ENCODE peak calls at places on chromosomes 5 and 9, in nine cellular contexts. One of them, this sample, is unnamed.

GRCh38 chr5:53090229-53090628 is 19.3 kb downstream of the MOCS2 start:
- DNase-seq in H9: no peak
- DNase-seq in CD4-positive, CD25-positive, alpha-beta regulatory T cell: no peak
- DNase-seq in amniotic stem cell: no peak
- DNase-seq in T-helper 17 cell: no peak
- DNase-seq in breast epithelium: no peak
- DNase-seq in lower lobe of right lung: no peak
- DNase-seq in NCI-H460: no peak
- DNase-seq in AG08396: no peak
- DNase-seq in this sample: no peak

GRCh38 chr9:136789523-136789937 is 1.6 kb upstream of the TMEM141 start:
- DNase-seq in AG08396: no peak
- DNase-seq in lower lobe of right lung: no peak
- DNase-seq in T-helper 17 cell: no peak
- DNase-seq in H9: no peak
- DNase-seq in CD4-positive, CD25-positive, alpha-beta regulatory T cell: no peak
- DNase-seq in NCI-H460: no peak
- DNase-seq in amniotic stem cell: no peak
- DNase-seq in breast epithelium: no peak
- DNase-seq in this sample: no peak

GRCh38 chr5:51227963-51228515 is 155.2 kb upstream of the ISL1 start:
- DNase-seq in CD4-positive, CD25-positive, alpha-beta regulatory T cell: no peak
- DNase-seq in H9: no peak
- DNase-seq in breast epithelium: no peak
- DNase-seq in T-helper 17 cell: no peak
- DNase-seq in NCI-H460: no peak
- DNase-seq in amniotic stem cell: no peak
- DNase-seq in lower lobe of right lung: no peak
- DNase-seq in AG08396: no peak
- DNase-seq in this sample: no peak

GRCh38 chr9:32742296-32742695 is 41.0 kb upstream of the TMEM215 start:
- DNase-seq in amniotic stem cell: no peak
- DNase-seq in NCI-H460: no peak
- DNase-seq in T-helper 17 cell: no peak
- DNase-seq in H9: no peak
- DNase-seq in breast epithelium: no peak
- DNase-seq in lower lobe of right lung: no peak
- DNase-seq in AG08396: no peak
- DNase-seq in CD4-positive, CD25-positive, alpha-beta regulatory T cell: no peak
- DNase-seq in this sample: peak

GRCh38 chr9:13279284-13280162 is at the start of gene MPDZ:
- DNase-seq in CD4-positive, CD25-positive, alpha-beta regulatory T cell: no peak
- DNase-seq in NCI-H460: peak
- DNase-seq in T-helper 17 cell: no peak
- DNase-seq in H9: peak
- DNase-seq in lower lobe of right lung: peak
- DNase-seq in breast epithelium: peak
- DNase-seq in amniotic stem cell: no peak
- DNase-seq in AG08396: peak
- DNase-seq in this sample: no peak

GRCh38 chr9:124457079-124457886 is 7.0 kb downstream of the ADGRD2 start:
- DNase-seq in CD4-positive, CD25-positive, alpha-beta regulatory T cell: no peak
- DNase-seq in NCI-H460: no peak
- DNase-seq in T-helper 17 cell: no peak
- DNase-seq in amniotic stem cell: no peak
- DNase-seq in lower lobe of right lung: no peak
- DNase-seq in AG08396: no peak
- DNase-seq in breast epithelium: no peak
- DNase-seq in H9: no peak
- DNase-seq in this sample: no peak

GRCh38 chr5:74027732-74028338 is 401.8 kb downstream of the ARHGEF28 start:
- DNase-seq in breast epithelium: no peak
- DNase-seq in NCI-H460: no peak
- DNase-seq in T-helper 17 cell: no peak
- DNase-seq in CD4-positive, CD25-positive, alpha-beta regulatory T cell: no peak
- DNase-seq in H9: no peak
- DNase-seq in AG08396: no peak
- DNase-seq in amniotic stem cell: no peak
- DNase-seq in lower lobe of right lung: no peak
- DNase-seq in this sample: no peak

GRCh38 chr5:59206132-59206581 is 623.3 kb downstream of the RAB3C start:
- DNase-seq in breast epithelium: no peak
- DNase-seq in lower lobe of right lung: no peak
- DNase-seq in AG08396: no peak
- DNase-seq in NCI-H460: no peak
- DNase-seq in H9: no peak
- DNase-seq in amniotic stem cell: no peak
- DNase-seq in CD4-positive, CD25-positive, alpha-beta regulatory T cell: no peak
- DNase-seq in T-helper 17 cell: no peak
- DNase-seq in this sample: peak

GRCh38 chr5:91378683-91379601 is 4.2 kb downstream of the ARRDC3 start:
- DNase-seq in CD4-positive, CD25-positive, alpha-beta regulatory T cell: no peak
- DNase-seq in lower lobe of right lung: no peak
- DNase-seq in amniotic stem cell: no peak
- DNase-seq in breast epithelium: no peak
- DNase-seq in H9: no peak
- DNase-seq in AG08396: no peak
- DNase-seq in NCI-H460: no peak
- DNase-seq in T-helper 17 cell: no peak
- DNase-seq in this sample: no peak

GRCh38 chr5:154241021-154241420 is 50.5 kb downstream of the GALNT10 start:
- DNase-seq in breast epithelium: no peak
- DNase-seq in AG08396: no peak
- DNase-seq in H9: no peak
- DNase-seq in lower lobe of right lung: no peak
- DNase-seq in CD4-positive, CD25-positive, alpha-beta regulatory T cell: no peak
- DNase-seq in amniotic stem cell: no peak
- DNase-seq in T-helper 17 cell: no peak
- DNase-seq in NCI-H460: no peak
- DNase-seq in this sample: no peak

GRCh38 chr5:147437161-147437596 is 72.7 kb downstream of the DPYSL3 start:
- DNase-seq in amniotic stem cell: no peak
- DNase-seq in NCI-H460: no peak
- DNase-seq in lower lobe of right lung: no peak
- DNase-seq in H9: no peak
- DNase-seq in breast epithelium: no peak
- DNase-seq in AG08396: no peak
- DNase-seq in T-helper 17 cell: no peak
- DNase-seq in CD4-positive, CD25-positive, alpha-beta regulatory T cell: no peak
- DNase-seq in this sample: no peak

GRCh38 chr9:34957492-34958410 is at the start of gene PHF24:
- DNase-seq in H9: peak
- DNase-seq in lower lobe of right lung: no peak
- DNase-seq in T-helper 17 cell: peak
- DNase-seq in amniotic stem cell: no peak
- DNase-seq in CD4-positive, CD25-positive, alpha-beta regulatory T cell: no peak
- DNase-seq in breast epithelium: no peak
- DNase-seq in AG08396: peak
- DNase-seq in NCI-H460: no peak
- DNase-seq in this sample: no peak

GRCh38 chr9:114017741-114018715 is 60.1 kb downstream of the AMBP start:
- DNase-seq in lower lobe of right lung: no peak
- DNase-seq in CD4-positive, CD25-positive, alpha-beta regulatory T cell: no peak
- DNase-seq in T-helper 17 cell: no peak
- DNase-seq in AG08396: no peak
- DNase-seq in H9: no peak
- DNase-seq in breast epithelium: peak
- DNase-seq in NCI-H460: no peak
- DNase-seq in amniotic stem cell: no peak
- DNase-seq in this sample: no peak

GRCh38 chr5:76958976-76959767 is 6.3 kb downstream of the CRHBP start:
- DNase-seq in lower lobe of right lung: no peak
- DNase-seq in NCI-H460: no peak
- DNase-seq in AG08396: no peak
- DNase-seq in amniotic stem cell: no peak
- DNase-seq in H9: no peak
- DNase-seq in breast epithelium: no peak
- DNase-seq in T-helper 17 cell: no peak
- DNase-seq in CD4-positive, CD25-positive, alpha-beta regulatory T cell: no peak
- DNase-seq in this sample: no peak

GRCh38 chr5:135568241-135568640 is 10.6 kb downstream of the CXCL14 start:
- DNase-seq in AG08396: no peak
- DNase-seq in T-helper 17 cell: no peak
- DNase-seq in breast epithelium: no peak
- DNase-seq in CD4-positive, CD25-positive, alpha-beta regulatory T cell: no peak
- DNase-seq in H9: no peak
- DNase-seq in NCI-H460: no peak
- DNase-seq in amniotic stem cell: no peak
- DNase-seq in lower lobe of right lung: no peak
- DNase-seq in this sample: no peak

GRCh38 chr5:168314735-168315411 is 23.4 kb downstream of the WWC1 start:
- DNase-seq in H9: peak
- DNase-seq in CD4-positive, CD25-positive, alpha-beta regulatory T cell: no peak
- DNase-seq in amniotic stem cell: no peak
- DNase-seq in AG08396: peak
- DNase-seq in NCI-H460: peak
- DNase-seq in lower lobe of right lung: peak
- DNase-seq in T-helper 17 cell: no peak
- DNase-seq in breast epithelium: peak
- DNase-seq in this sample: peak

GRCh38 chr5:102971693-102972293 is 148.1 kb downstream of the GIN1 start:
- DNase-seq in CD4-positive, CD25-positive, alpha-beta regulatory T cell: no peak
- DNase-seq in breast epithelium: no peak
- DNase-seq in AG08396: peak
- DNase-seq in H9: no peak
- DNase-seq in T-helper 17 cell: no peak
- DNase-seq in NCI-H460: peak
- DNase-seq in amniotic stem cell: peak
- DNase-seq in lower lobe of right lung: no peak
- DNase-seq in this sample: peak

GRCh38 chr5:101942321-101942882 is 353.7 kb downstream of the SLCO4C1 start:
- DNase-seq in T-helper 17 cell: no peak
- DNase-seq in AG08396: no peak
- DNase-seq in amniotic stem cell: no peak
- DNase-seq in CD4-positive, CD25-positive, alpha-beta regulatory T cell: no peak
- DNase-seq in breast epithelium: no peak
- DNase-seq in NCI-H460: peak
- DNase-seq in H9: peak
- DNase-seq in lower lobe of right lung: no peak
- DNase-seq in this sample: no peak

GRCh38 chr5:37580106-37580505 is 201.0 kb downstream of the WDR70 start:
- DNase-seq in AG08396: no peak
- DNase-seq in T-helper 17 cell: no peak
- DNase-seq in H9: no peak
- DNase-seq in amniotic stem cell: no peak
- DNase-seq in CD4-positive, CD25-positive, alpha-beta regulatory T cell: no peak
- DNase-seq in NCI-H460: no peak
- DNase-seq in breast epithelium: no peak
- DNase-seq in lower lobe of right lung: no peak
- DNase-seq in this sample: no peak

GRCh38 chr5:139061856-139062255 is 136.3 kb downstream of the SIL1 start:
- DNase-seq in lower lobe of right lung: no peak
- DNase-seq in H9: peak
- DNase-seq in CD4-positive, CD25-positive, alpha-beta regulatory T cell: no peak
- DNase-seq in amniotic stem cell: no peak
- DNase-seq in breast epithelium: no peak
- DNase-seq in NCI-H460: no peak
- DNase-seq in AG08396: no peak
- DNase-seq in T-helper 17 cell: no peak
- DNase-seq in this sample: no peak

GRCh38 chr5:172830876-172831662 is 3.0 kb upstream of the ERGIC1 start:
- DNase-seq in lower lobe of right lung: no peak
- DNase-seq in T-helper 17 cell: no peak
- DNase-seq in NCI-H460: peak
- DNase-seq in AG08396: peak
- DNase-seq in H9: no peak
- DNase-seq in amniotic stem cell: no peak
- DNase-seq in CD4-positive, CD25-positive, alpha-beta regulatory T cell: no peak
- DNase-seq in breast epithelium: no peak
- DNase-seq in this sample: peak

GRCh38 chr5:144800169-144800568 is 629.5 kb downstream of the KCTD16 start:
- DNase-seq in H9: no peak
- DNase-seq in lower lobe of right lung: no peak
- DNase-seq in breast epithelium: no peak
- DNase-seq in T-helper 17 cell: no peak
- DNase-seq in CD4-positive, CD25-positive, alpha-beta regulatory T cell: no peak
- DNase-seq in amniotic stem cell: no peak
- DNase-seq in AG08396: no peak
- DNase-seq in NCI-H460: no peak
- DNase-seq in this sample: no peak

GRCh38 chr9:134434896-134435506 is 108.7 kb downstream of the RXRA start:
- DNase-seq in T-helper 17 cell: no peak
- DNase-seq in H9: no peak
- DNase-seq in NCI-H460: no peak
- DNase-seq in lower lobe of right lung: peak
- DNase-seq in breast epithelium: peak
- DNase-seq in CD4-positive, CD25-positive, alpha-beta regulatory T cell: no peak
- DNase-seq in amniotic stem cell: peak
- DNase-seq in AG08396: peak
- DNase-seq in this sample: peak

GRCh38 chr9:109001275-109001676 is 12.0 kb downstream of the CTNNAL1 start:
- DNase-seq in H9: no peak
- DNase-seq in T-helper 17 cell: no peak
- DNase-seq in amniotic stem cell: no peak
- DNase-seq in lower lobe of right lung: no peak
- DNase-seq in AG08396: peak
- DNase-seq in NCI-H460: no peak
- DNase-seq in breast epithelium: no peak
- DNase-seq in CD4-positive, CD25-positive, alpha-beta regulatory T cell: no peak
- DNase-seq in this sample: peak